ENCODE peak calls at places on chromosomes 6 and 20, in nine cellular contexts. K is sigmoid colon, I is suprapubic skin, X is HepG2, Z is endothelial cell of umbilical vein, A is H1, J is stomach, H is vagina, N is HCT116. U is an unnamed sample.

GRCh38 chr6:25360611-25361010 is 81.4 kb downstream of the CARMIL1 start:
- DNase-seq in A (no peak), Z (no peak), I (no peak), N (no peak), X (no peak), H (no peak), J (no peak), K (no peak), U (no peak)

GRCh38 chr20:24837721-24838456 is 111.2 kb upstream of the CST7 start:
- DNase-seq in X (no peak), Z (no peak), K (no peak), H (no peak), A (no peak), I (no peak), J (no peak), N (no peak), U (no peak)

GRCh38 chr20:7728373-7728772 is 211.9 kb downstream of the HAO1 start:
- DNase-seq in X (no peak), K (no peak), J (no peak), Z (no peak), H (no peak), A (no peak), N (no peak), I (no peak), U (no peak)

GRCh38 chr20:8060977-8061376 is 41.4 kb upstream of the TMX4 start:
- DNase-seq in A (no peak), X (no peak), N (no peak), H (no peak), J (no peak), Z (no peak), K (no peak), I (no peak), U (no peak)

GRCh38 chr20:38272961-38273360 is 12.4 kb upstream of the KIAA1755 start:
- DNase-seq in I (peak; percentile 20), K (peak; percentile 52), X (no peak), J (no peak), A (no peak), Z (peak; percentile 61), H (no peak), N (no peak), U (no peak)

GRCh38 chr6:2579789-2580570 is 170.7 kb downstream of the MYLK4 start:
- DNase-seq in A (no peak), X (no peak), N (no peak), Z (no peak), K (no peak), J (no peak), I (no peak), H (no peak), U (no peak)

GRCh38 chr6:31521835-31522234 is 6.9 kb upstream of the MCCD1 start:
- DNase-seq in J (no peak), N (no peak), A (no peak), I (no peak), X (no peak), K (no peak), H (peak; percentile 1), Z (no peak), U (no peak)

GRCh38 chr6:62042444-62042843 is 243.6 kb downstream of the KHDRBS2 start:
- DNase-seq in K (no peak), J (no peak), Z (no peak), N (no peak), I (no peak), H (no peak), X (no peak), A (no peak), U (no peak)

GRCh38 chr6:144782634-144783033 is 497.5 kb downstream of the UTRN start:
- DNase-seq in H (no peak), A (no peak), Z (no peak), N (no peak), I (no peak), K (no peak), X (no peak), J (no peak), U (no peak)

GRCh38 chr20:10591956-10592521 is 81.8 kb downstream of the JAG1 start:
- DNase-seq in I (no peak), X (no peak), N (no peak), J (no peak), K (no peak), Z (peak; percentile 35), H (no peak), A (no peak), U (no peak)

GRCh38 chr6:168584251-168584650 is 143.3 kb downstream of the SMOC2 start:
- DNase-seq in I (no peak), Z (no peak), K (no peak), J (no peak), H (no peak), N (no peak), A (no peak), X (no peak), U (no peak)

GRCh38 chr6:153183925-153184324 is 52.8 kb upstream of the RGS17 start:
- DNase-seq in K (no peak), H (no peak), A (no peak), Z (no peak), I (no peak), X (no peak), N (no peak), J (no peak), U (no peak)

GRCh38 chr6:68049562-68049961 is 585.5 kb upstream of the ADGRB3 start:
- DNase-seq in A (no peak), J (no peak), H (no peak), N (no peak), Z (no peak), X (no peak), I (no peak), K (no peak), U (no peak)

GRCh38 chr20:41047975-41048305 is 19.3 kb downstream of the TOP1 start:
- DNase-seq in H (no peak), Z (no peak), A (no peak), K (no peak), X (no peak), N (no peak), J (no peak), I (no peak), U (no peak)

DNA sequence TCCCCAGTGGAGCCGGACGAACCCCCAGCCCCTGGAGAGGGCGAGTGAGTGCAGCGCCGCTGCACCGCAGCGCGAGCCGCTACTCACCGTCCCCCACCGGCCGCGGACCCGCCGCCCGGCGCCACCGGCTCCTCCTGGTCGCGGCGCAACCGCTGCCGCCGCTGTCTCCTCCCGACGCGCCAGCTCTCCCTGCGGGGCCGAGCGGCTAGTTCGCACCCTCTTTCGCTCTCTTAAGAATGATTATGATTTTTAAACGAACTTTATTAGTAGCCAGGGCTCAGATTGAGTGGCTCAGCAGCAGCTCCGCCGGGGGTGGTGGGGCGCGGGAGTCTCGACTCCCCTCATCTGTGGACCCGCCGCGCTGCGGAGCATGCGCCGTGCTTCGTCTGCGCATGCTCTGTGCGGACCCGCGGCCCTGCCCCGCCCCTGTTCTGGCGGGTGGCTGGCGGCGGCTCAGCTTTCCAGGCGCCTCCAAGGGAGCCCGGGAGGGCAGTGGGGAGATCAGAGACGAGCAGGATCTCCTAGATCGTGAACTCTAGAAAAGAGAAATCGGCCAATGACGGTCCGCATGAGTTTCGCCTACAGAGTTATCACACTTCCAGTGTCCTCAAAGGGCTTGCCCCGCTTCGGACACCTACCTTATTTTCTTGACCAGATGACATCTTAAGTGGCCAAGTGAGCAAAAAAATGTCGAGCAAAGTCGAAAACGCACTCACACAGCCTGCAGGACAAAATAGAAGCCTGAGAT is at the start of gene RAB23:
- DNase-seq in K (peak; percentile 94), I (peak; percentile 86), J (peak; percentile 84), X (peak; percentile 75), N (peak; percentile 60), A (peak; percentile 96), H (no peak), Z (peak; percentile 91), U (peak; percentile 80)
- TF ChIP-seq CTCF in K (no peak), I (no peak), J (no peak), X (no peak), N (no peak), A (no peak), H (no peak), Z (no peak), U (no peak)

DNA sequence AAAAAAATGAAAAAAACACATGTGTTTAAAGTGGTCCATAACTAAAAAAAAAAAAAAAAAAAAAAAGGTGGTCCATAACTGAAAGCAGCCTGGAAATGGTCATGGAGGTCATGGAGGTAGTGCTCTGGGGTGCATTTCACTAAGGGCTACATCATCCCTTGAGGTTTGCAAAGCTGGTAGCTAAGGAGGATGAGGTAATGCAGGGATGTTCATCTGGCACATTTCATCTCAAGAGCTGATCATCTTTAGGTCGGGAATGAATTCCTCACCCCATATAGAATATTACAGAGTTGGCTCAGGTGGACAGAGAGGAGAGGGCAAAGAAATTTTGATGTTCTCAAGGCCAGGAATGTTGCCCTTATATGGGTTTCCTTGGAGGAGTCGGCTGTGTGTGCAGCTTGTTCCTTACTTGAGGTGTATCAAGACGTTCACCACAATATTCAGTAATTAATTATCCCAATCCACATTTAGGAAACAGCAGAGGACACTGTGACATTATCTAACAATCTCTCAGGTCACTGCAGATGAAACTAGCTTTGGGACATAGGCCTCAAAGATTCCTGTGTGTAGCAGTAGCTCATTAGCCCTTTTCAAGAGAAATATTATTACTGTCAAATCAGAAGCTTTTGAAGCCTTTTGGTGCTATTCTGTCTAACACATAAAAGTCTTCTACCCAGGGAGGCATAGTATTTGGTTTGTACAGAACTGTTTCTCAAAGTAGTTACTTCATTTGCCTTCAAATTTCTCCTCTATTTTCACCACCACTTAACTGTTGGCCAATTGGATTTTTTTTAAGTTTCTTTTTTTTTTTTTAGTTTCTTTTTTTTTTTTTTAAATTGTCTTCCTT is 46.8 kb downstream of the CYP24A1 start:
- DNase-seq in K (no peak), I (no peak), X (no peak), Z (no peak), N (no peak), A (no peak), J (no peak), H (no peak), U (no peak)
- TF ChIP-seq POLR2AphosphoS5 in K (no peak), I (no peak), X (no peak), Z (no peak), N (no peak), A (no peak), J (no peak), H (no peak), U (no peak)

DNA sequence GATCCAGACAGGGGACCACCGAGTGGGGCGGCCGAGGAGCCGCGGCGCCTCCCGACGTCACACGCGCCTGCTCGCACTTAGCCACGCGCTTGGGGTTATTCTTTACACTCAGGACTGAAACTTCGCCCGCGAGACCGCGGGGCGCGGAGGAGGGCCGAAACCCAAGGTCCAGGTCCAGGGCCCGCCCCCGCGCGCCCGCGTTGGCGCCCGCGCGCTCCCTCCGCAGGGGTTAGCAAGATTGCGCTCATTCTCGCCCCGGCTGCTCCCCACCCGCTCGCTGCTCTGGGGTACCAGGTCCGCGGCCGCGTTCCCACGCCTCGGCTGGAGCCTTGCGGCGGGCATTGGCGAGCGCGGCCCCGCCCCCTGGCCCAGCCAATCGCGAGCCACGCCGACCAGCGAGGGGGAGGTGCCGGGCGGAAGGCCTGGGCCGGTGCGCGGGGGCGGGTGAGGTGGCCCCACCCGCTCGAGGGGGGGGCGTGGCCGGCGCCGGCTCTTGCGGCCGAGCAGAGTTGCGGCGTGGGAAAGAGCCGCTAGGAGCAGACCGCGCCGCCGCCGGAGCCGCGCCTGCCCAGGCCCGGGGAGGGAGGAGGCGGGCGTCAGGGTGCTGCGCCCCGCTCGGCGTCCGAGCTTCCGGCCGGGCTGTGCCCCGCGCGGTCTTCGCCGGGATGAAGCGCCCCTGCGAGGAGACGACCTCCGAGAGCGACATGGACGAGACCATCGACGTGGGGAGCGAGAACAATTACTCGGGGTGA is at the start of gene HEY2:
- DNase-seq in K (peak; percentile 96), Z (peak; percentile 83), X (peak; percentile 84), H (no peak), J (peak; percentile 95), I (peak; percentile 93), A (peak; percentile 93), N (peak; percentile 45), U (peak; percentile 91)
- TF ChIP-seq POLR2A in K (no peak), Z (no peak), X (no peak), H (peak; percentile 33), J (no peak), I (no peak), A (no peak), N (no peak), U (peak; percentile 60)

GRCh38 chr20:58850693-58851174 is at the start of gene GNAS-AS1:
- DNase-seq in X (no peak), A (peak; percentile 96), H (no peak), J (peak; percentile 47), N (no peak), K (peak; percentile 89), Z (no peak), I (no peak), U (peak; percentile 49)
- TF ChIP-seq CTCF in X (no peak), A (peak; percentile 9), H (no peak), J (no peak), N (no peak), K (no peak), Z (no peak), I (no peak), U (no peak)

U was measured in prostate gland.